ENCODE peak calls at places on chromosomes 16 and 17, in seven cellular contexts. G is CD4-positive, CD25-positive, alpha-beta regulatory T cell; R is astrocyte; U is ascending aorta; K is brain microvascular endothelial cell; W is pancreas; E is heart right ventricle. L is an unnamed sample. For H3K27me3, the result is how much of the 10 kb centered on the place peaks cover.

GRCh38 chr16:52497067-52497816 is 49.7 kb downstream of the TOX3 start:
- DNase-seq in W (no peak), R (peak), G (no peak), U (no peak), E (no peak), K (no peak), L (peak)

GRCh38 chr17:60060474-60060873 is 18.2 kb downstream of the HEATR6 start:
- DNase-seq in K (no peak), U (no peak), R (no peak), W (no peak), E (no peak), G (no peak), L (no peak)

GRCh38 chr17:80146121-80147034 is 550 bp downstream of the EIF4A3 start:
- DNase-seq in W (no peak), E (no peak), R (no peak), G (peak), U (no peak), K (no peak), L (no peak)

GRCh38 chr17:15919466-15919865 is 25.5 kb upstream of the ADORA2B start:
- DNase-seq in R (no peak), W (peak), E (no peak), U (no peak), G (no peak), K (no peak), L (no peak)

GRCh38 chr16:64950262-64950661 is 171.6 kb downstream of the CDH11 start:
- DNase-seq in U (no peak), K (no peak), G (no peak), R (no peak), E (no peak), W (no peak), L (no peak)

GRCh38 chr17:79338589-79338988 is 264.0 kb downstream of the ENGASE start:
- DNase-seq in R (peak), U (no peak), W (no peak), K (no peak), E (no peak), G (no peak), L (peak)

GRCh38 chr17:338442-339192 is 14.0 kb downstream of the RPH3AL start:
- DNase-seq in R (no peak), W (peak), E (no peak), K (no peak), G (no peak), U (no peak), L (no peak)

GRCh38 chr16:67961551-67961957 is 6.9 kb downstream of the SLC12A4 start:
- DNase-seq in G (no peak), R (no peak), K (no peak), W (peak), E (peak), U (no peak), L (peak)

GRCh38 chr17:30174556-30174955 is 57.9 kb downstream of the NSRP1 start:
- DNase-seq in R (no peak), U (no peak), G (no peak), W (no peak), K (no peak), E (no peak), L (no peak)

GRCh38 chr16:66696669-66697630 is at the start of gene CMTM4:
- DNase-seq in K (peak), E (peak), W (peak), U (peak), G (peak), R (peak), L (no peak)

GRCh38 chr17:7834554-7834890 is 505 bp downstream of the KDM6B start:
- DNase-seq in R (no peak), W (peak), E (peak), G (no peak), U (no peak), K (no peak), L (peak)

DNA sequence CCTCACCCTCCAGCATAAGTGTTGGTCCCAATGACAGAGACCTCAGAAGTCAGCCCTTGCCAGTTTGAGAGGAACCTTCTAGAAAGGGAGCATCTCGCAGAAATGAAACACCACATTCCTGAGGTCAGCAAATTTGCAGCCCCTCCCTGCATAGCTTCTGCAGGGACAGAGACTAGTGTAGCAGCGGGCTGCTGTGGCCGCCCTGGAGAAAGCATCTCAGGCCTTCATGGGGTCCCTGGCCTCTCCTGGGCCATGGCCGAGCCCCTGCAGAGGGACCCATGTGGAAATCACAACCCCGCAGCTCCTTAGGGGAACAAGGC is 11.4 kb downstream of the HS3ST6 start:
- DNase-seq in G (no peak), R (no peak), W (no peak), U (no peak), K (no peak), E (no peak), L (no peak)
- H3K27me3 ChIP-seq in G (under half), R (under half), W (under half), U (under half), K (under half), E (under half), L (under half)

GRCh38 chr16:30032083-30032819 is 1.2 kb upstream of the TLCD3B start:
- DNase-seq in R (peak), G (peak), E (no peak), K (peak), U (no peak), W (no peak), L (no peak)
- H3K27me3 ChIP-seq in R (under half), G (under half), E (half or more), K (under half), U (under half), W (under half), L (under half)

DNA sequence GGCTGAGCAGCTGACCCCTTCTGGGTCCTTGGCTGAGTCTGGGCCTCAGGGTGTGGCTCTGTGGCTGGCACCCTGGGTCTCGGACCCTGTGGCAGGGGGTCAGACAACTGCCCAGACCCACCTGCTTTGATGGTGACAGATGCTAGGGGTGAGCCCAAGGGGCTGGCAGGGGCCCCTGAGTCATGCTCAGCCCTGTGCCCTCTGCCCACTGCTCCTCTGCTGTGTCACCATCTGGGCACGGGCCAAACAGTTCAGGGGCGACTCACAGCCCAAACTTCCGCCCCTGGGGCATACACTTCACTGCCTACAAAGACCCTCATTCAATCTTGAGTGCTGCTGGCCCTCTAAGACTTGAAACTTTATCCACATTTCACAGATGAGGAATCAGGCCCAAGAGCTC is 5.7 kb downstream of the ADGRG1 start:
- DNase-seq in W (no peak), R (no peak), U (no peak), G (no peak), K (no peak), E (no peak), L (no peak)
- H3K27me3 ChIP-seq in W (under half), R (under half), U (under half), G (under half), K (under half), E (under half), L (under half)

DNA sequence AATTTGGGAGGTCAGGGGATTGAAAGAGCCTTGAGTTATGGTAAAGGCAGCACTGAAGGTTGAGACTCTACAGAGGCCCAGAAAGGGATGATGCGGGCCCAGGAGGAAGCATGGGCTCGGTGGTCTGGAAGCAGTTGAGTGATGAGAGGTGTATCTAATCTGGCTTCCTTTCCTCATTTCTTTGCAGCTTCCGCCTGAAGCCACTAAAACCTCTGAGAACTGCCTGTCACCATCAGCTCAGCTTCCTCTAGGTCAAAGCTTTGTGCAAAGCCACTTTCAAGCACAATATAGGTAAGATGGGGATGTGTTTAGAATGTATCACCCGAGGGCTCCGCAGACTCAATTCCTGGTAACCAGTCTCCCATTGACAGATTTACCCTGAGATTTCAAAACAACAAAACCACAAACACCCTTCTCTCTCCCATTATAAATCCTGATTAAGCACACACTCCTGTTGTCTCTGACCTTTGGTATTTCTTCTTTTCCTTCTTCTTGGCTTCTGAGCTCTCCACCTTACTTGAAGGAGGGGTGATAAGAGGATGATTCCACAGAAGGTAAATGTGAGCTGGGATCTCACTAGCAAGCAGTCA is 21.2 kb downstream of the USP43 start:
- DNase-seq in E (no peak), U (no peak), K (no peak), G (no peak), R (no peak), W (no peak), L (no peak)
- H3K27me3 ChIP-seq in E (under half), U (under half), K (under half), G (under half), R (under half), W (under half), L (under half)

GRCh38 chr16:50457423-50457822 is 88.6 kb upstream of the BRD7 start:
- DNase-seq in G (no peak), W (no peak), U (no peak), R (no peak), K (no peak), E (no peak), L (no peak)
- H3K27me3 ChIP-seq in G (under half), W (under half), U (under half), R (under half), K (under half), E (under half), L (under half)